ENCODE peak calls at places on chromosomes 5 and 9, in ten cellular contexts. M is transverse colon, Q is A673, V is K562, H is Peyer's patch, G is RWPE2, B is adipocyte, K is neuronal stem cell, A is IMR-90, S is WERI-Rb-1. P is an unnamed sample. For H3K27me3, the result is how much of the 10 kb centered on the place peaks cover.

GRCh38 chr9:14212697-14213420 is 101.1 kb downstream of the NFIB start:
- DNase-seq in M (no peak), Q (no peak), V (no peak), H (no peak), G (no peak), B (no peak), K (no peak), A (no peak), S (no peak), P (no peak)

GRCh38 chr5:9268226-9268625 is 277.6 kb downstream of the SEMA5A start:
- DNase-seq in M (no peak), Q (no peak), V (no peak), H (no peak), G (no peak), B (no peak), K (no peak), A (peak), S (no peak), P (no peak)

GRCh38 chr5:90606539-90606938 is 47.9 kb downstream of the ADGRV1 start:
- DNase-seq in M (no peak), Q (peak), V (peak), H (no peak), G (no peak), B (no peak), K (no peak), A (no peak), S (no peak), P (no peak)

GRCh38 chr9:93666279-93666784 is 89.9 kb downstream of the PHF2 start:
- DNase-seq in M (no peak), Q (no peak), V (peak), H (peak), G (no peak), B (no peak), K (no peak), A (no peak), S (peak), P (no peak)

GRCh38 chr5:112366987-112367386 is 52.1 kb downstream of the EPB41L4A start:
- DNase-seq in M (no peak), Q (peak), V (peak), H (no peak), G (no peak), B (no peak), K (no peak), A (no peak), S (peak), P (no peak)

GRCh38 chr5:39494099-39494498 is 69.3 kb upstream of the DAB2 start:
- DNase-seq in M (no peak), Q (no peak), V (no peak), H (no peak), G (no peak), B (peak), K (no peak), A (peak), S (no peak), P (no peak)

GRCh38 chr5:61431923-61432620 is 100.0 kb downstream of the ZSWIM6 start:
- DNase-seq in M (no peak), Q (no peak), V (no peak), H (no peak), G (no peak), B (peak), K (no peak), A (no peak), S (no peak), P (peak)

GRCh38 chr5:141306630-141307029 is 2.8 kb upstream of the SLC25A2 start:
- DNase-seq in M (no peak), Q (no peak), V (no peak), H (no peak), G (no peak), B (no peak), K (no peak), A (no peak), S (no peak), P (no peak)

GRCh38 chr5:57412010-57412409 is 70.6 kb downstream of the ACTBL2 start:
- DNase-seq in M (no peak), Q (no peak), V (no peak), H (no peak), G (no peak), B (peak), K (no peak), A (peak), S (no peak), P (no peak)

GRCh38 chr9:134166374-134166773 is 2.0 kb upstream of the RNU6ATAC start:
- DNase-seq in M (no peak), Q (no peak), V (no peak), H (no peak), G (no peak), B (no peak), K (no peak), A (no peak), S (no peak), P (peak)

GRCh38 chr5:14812166-14812565 is 59.4 kb downstream of the ANKH start:
- DNase-seq in M (no peak), Q (no peak), V (no peak), H (no peak), G (no peak), B (no peak), K (no peak), A (no peak), S (no peak), P (no peak)

GRCh38 chr9:9747787-9748186 is 865.0 kb downstream of the PTPRD start:
- DNase-seq in M (no peak), Q (no peak), V (no peak), H (no peak), G (no peak), B (no peak), K (no peak), A (peak), S (no peak), P (no peak)

GRCh38 chr5:134246771-134247329 is 21.0 kb upstream of the PPP2CA start:
- DNase-seq in M (no peak), Q (no peak), V (no peak), H (no peak), G (no peak), B (no peak), K (no peak), A (no peak), S (no peak), P (no peak)

GRCh38 chr9:128553695-128554094 is 1.3 kb downstream of the SPTAN1 start:
- DNase-seq in M (no peak), Q (peak), V (no peak), H (no peak), G (no peak), B (peak), K (no peak), A (peak), S (no peak), P (no peak)

GRCh38 chr5:66041612-66042011 is 102.5 kb upstream of the SREK1 start:
- DNase-seq in M (no peak), Q (no peak), V (no peak), H (no peak), G (no peak), B (peak), K (no peak), A (peak), S (no peak), P (no peak)

DNA sequence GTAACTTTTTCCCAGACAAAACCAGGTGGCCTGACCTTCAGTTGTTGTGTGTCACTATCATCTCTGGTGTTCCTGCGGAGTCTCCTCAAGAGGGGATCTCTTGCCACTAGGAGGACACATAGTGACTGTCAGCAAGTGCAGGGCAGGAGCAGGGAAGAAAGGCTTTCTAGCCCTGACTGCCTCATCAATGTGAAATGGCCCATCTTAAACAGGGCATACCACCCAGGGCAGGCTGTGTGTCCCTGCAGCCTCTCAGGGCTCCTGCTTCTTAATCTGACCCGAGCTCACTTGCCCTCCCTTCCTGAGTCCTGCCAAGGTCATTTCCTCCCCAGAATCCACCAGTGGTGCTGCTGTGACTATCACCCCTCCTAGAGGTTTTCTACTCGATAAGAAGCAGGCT is 57.4 kb upstream of the SIMC1 start:
- DNase-seq in M (no peak), Q (no peak), V (no peak), H (no peak), G (no peak), B (no peak), K (no peak), A (no peak), S (no peak), P (no peak)
- H3K27me3 ChIP-seq in M (under half), Q (under half), V (under half), H (under half), G (under half), B (under half), K (under half), A (under half), S (under half), P (under half)

GRCh38 chr9:105439428-105439827 is 8.4 kb upstream of the FSD1L start:
- DNase-seq in M (no peak), Q (no peak), V (no peak), H (no peak), G (no peak), B (no peak), K (no peak), A (peak), S (no peak), P (no peak)
- H3K27me3 ChIP-seq in M (under half), Q (under half), V (under half), H (under half), G (under half), B (under half), K (under half), A (under half), S (under half), P (under half)

GRCh38 chr5:176855598-176855997 is 43.5 kb downstream of the HK3 start:
- DNase-seq in M (no peak), Q (no peak), V (no peak), H (no peak), G (no peak), B (no peak), K (no peak), A (no peak), S (no peak), P (no peak)
- H3K27me3 ChIP-seq in M (under half), Q (under half), V (under half), H (under half), G (under half), B (half or more), K (half or more), A (half or more), S (under half), P (under half)

DNA sequence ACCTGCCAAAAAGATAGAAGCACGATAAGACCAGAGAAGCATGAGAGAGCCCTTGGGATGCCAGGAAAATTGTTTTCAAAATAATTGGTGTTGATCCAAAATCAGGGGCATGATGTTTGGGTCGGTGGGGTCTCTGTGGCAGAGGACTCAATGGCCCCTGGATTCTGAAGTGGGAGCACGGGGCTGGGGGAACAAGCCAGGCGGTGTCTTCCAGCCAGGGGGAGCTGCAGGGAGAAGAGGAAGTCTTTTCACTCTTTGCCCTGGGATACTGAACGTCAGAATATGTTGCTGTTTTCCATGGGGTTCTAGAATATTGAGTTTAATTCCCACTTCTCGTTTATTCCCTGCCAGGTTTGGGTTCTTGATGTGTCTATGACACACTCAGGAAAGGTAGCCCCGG is 20.4 kb downstream of the TSPAN17 start:
- DNase-seq in M (no peak), Q (no peak), V (no peak), H (no peak), G (no peak), B (no peak), K (no peak), A (no peak), S (no peak), P (no peak)
- H3K27me3 ChIP-seq in M (under half), Q (under half), V (under half), H (under half), G (under half), B (half or more), K (under half), A (half or more), S (under half), P (under half)

GRCh38 chr5:76954383-76954763 is 1.5 kb downstream of the CRHBP start:
- DNase-seq in M (no peak), Q (no peak), V (no peak), H (no peak), G (no peak), B (no peak), K (no peak), A (no peak), S (no peak), P (no peak)

GRCh38 chr5:76956033-76956432 is 3.2 kb downstream of the CRHBP start:
- DNase-seq in M (no peak), Q (no peak), V (no peak), H (no peak), G (no peak), B (no peak), K (no peak), A (no peak), S (peak), P (no peak)

GRCh38 chr5:76958976-76959767 is 6.3 kb downstream of the CRHBP start:
- DNase-seq in M (no peak), Q (peak), V (peak), H (no peak), G (no peak), B (peak), K (no peak), A (peak), S (no peak), P (no peak)

GRCh38 chr5:76952795-76953536 is at the start of gene CRHBP:
- DNase-seq in M (no peak), Q (no peak), V (no peak), H (no peak), G (no peak), B (no peak), K (no peak), A (no peak), S (no peak), P (no peak)

DNA sequence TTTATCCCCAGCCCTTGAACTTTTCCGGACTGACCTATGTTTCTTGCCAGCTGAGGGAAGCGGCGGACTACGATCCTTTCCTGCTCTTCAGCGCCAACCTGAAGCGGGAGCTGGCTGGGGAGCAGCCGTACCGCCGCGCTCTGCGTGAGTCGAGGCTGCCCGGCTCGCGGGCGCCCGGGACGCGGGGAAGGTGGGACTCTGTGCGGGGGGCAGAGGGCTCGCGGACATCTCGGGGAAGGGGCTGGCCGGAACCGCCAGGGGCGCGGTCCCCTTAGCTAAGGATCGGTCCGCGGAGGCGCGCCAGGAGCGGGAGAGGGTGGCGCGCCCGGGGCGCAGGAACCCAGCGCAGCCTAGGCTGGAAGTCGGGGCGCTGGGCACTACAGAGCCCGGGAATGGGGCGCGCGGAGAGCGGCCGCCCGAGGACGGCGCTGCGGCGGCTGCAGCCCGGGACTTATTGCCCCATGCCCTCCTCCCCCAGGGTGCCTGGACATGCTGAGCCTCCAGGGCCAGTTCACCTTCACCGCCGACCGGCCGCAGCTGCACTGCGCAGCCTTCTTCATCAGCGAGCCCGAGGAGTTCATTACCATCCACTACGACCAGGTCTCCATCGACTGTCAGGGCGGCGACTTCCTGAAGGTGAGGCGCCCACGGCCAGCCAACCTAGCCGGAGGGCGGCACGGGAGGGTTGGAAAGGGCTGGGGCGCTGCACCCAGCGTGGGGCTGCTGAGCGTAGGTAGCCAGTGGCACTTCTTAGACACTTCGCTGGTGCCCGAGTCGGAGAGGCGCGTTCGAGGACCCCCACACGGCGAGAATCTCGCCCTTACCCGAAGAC is 922 bp downstream of the CRHBP start:
- DNase-seq in M (no peak), Q (no peak), V (no peak), H (no peak), G (no peak), B (peak), K (peak), A (no peak), S (no peak), P (no peak)
- H3K27me3 ChIP-seq in M (under half), Q (under half), V (under half), H (under half), G (under half), B (under half), K (half or more), A (under half), S (under half), P (under half)

DNA sequence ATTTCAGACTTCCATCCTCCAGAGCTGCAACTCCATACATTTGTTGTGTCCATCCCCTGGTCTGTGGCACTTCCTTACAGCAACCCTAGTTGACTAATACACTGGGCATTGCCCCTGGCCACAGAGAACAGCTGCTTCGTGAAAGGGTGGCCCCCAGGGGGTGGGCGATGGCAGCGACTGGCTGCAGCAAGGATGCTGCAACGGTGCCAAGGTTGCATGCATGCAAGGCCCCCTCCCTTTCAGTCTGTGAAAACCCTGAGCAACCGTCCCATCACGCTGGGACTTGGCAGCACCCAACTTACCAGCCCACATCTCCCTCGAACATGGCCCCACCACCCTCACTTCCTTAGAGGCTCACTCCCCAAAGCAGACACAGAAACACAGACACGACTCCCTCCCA is 162.5 kb downstream of the MED10 start:
- DNase-seq in M (no peak), Q (no peak), V (no peak), H (no peak), G (no peak), B (no peak), K (no peak), A (no peak), S (no peak), P (no peak)
- H3K27me3 ChIP-seq in M (under half), Q (under half), V (under half), H (under half), G (under half), B (under half), K (under half), A (under half), S (half or more), P (under half)

GRCh38 chr5:1152156-1152555 is 40.3 kb upstream of the SLC12A7 start:
- DNase-seq in M (no peak), Q (no peak), V (no peak), H (no peak), G (no peak), B (no peak), K (no peak), A (no peak), S (no peak), P (no peak)
- H3K27me3 ChIP-seq in M (half or more), Q (under half), V (half or more), H (under half), G (half or more), B (half or more), K (half or more), A (half or more), S (under half), P (under half)

DNA sequence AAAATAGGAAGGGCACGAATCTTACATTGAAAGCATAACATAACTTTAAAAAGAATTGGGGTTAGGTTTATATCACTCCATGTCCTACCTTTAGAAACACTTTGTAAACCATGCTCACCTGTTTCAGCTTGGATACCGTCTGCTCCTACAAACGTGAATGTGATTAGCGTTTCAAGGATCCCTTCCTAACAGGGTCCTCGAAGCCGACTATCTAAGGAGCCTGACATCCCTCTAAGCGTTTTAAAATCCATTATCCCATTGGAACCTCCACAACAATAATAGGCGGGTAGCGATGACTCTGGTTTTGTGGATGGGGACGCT is 1.0 kb downstream of the SVEP1 start:
- DNase-seq in M (no peak), Q (no peak), V (no peak), H (no peak), G (no peak), B (no peak), K (no peak), A (no peak), S (no peak), P (no peak)
- H3K27me3 ChIP-seq in M (half or more), Q (under half), V (under half), H (under half), G (under half), B (under half), K (under half), A (under half), S (half or more), P (under half)

DNA sequence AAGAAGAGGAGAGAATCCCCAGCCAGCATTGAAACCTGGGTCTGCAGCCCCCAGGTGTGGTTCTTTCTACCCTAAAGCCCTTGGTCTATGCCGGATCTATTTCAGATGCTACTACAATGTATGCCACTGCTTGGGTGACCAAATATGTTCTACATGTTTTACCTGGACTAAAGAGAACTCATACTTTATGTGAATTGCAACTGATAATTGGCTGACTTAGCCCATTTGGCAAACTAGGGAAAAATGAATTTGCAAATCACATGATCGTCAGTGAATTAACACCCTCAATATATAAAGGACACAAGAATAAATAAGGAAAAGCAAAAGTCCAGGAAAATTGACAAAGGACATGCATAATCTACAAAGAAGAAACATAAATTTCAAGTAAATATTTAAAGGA is 308.8 kb upstream of the IRX2 start:
- DNase-seq in M (no peak), Q (no peak), V (no peak), H (no peak), G (no peak), B (no peak), K (no peak), A (no peak), S (no peak), P (no peak)
- H3K27me3 ChIP-seq in M (under half), Q (under half), V (under half), H (under half), G (under half), B (under half), K (under half), A (under half), S (half or more), P (under half)

DNA sequence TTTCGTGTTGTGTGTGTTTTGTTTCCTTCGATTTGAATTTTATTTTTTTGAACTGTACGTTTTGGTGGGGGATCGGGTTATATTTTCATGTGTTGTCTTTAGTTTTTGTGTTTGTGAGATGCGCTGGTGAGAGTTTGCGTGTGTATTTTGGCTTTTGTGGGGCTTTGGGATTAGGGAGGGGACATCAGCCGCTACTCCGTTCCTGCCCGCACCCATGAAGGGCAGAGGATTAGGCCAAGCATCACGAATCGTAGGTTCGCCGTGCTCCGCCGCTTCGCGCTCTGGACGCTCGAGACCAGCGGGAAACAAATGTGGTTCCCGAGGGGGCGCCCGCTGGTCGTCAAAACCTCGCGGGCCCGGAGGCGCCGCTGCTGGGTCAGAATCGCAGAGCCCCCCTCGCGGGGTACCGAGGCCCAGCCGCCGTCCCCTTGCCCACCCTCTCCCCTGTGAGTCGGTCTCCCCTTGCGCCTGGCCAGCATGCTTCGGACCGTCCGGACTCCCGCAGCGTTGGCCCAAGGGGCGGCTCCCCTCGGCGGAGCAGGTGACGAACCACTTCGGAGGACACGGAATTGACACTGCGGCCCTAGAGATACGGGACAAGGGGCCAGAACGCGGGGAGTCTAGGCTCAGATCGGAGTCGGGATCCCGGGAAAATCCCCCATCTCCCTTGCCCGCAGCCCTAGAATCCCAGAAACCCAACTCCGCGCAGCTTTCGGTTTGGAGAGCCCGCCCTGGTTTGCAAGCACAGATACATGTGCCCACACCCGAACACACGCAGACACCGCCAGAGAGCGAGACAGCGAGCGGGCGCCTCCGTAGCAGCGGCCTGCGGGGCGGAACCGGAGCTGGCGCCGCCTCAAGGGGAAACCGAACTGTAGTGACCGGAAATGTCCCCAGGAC is 2.4 kb upstream of the PAX5 start:
- DNase-seq in M (peak), Q (peak), V (no peak), H (peak), G (no peak), B (peak), K (no peak), A (peak), S (no peak), P (peak)
- H3K27me3 ChIP-seq in M (half or more), Q (under half), V (under half), H (under half), G (half or more), B (half or more), K (under half), A (half or more), S (under half), P (under half)

P was measured in ovary.